ENCODE peak calls at places on chromosomes 4 and X, in four cellular contexts. One of them, this sample, is unnamed.

GRCh38 chr4:41204400-41204978 is 9.9 kb downstream of the APBB2 start:
- DNase-seq in MM.1S: no peak
- DNase-seq in RWPE1: peak; percentile 53
- DNase-seq in HS-5: peak; percentile 68
- DNase-seq in this sample: peak; percentile 71

GRCh38 chrX:104435249-104435648 is 130.8 kb upstream of the IL1RAPL2 start:
- DNase-seq in RWPE1: no peak
- DNase-seq in MM.1S: no peak
- DNase-seq in HS-5: no peak
- DNase-seq in this sample: no peak

GRCh38 chr4:52103314-52103713 is 52.2 kb downstream of the SPATA18 start:
- DNase-seq in MM.1S: no peak
- DNase-seq in RWPE1: peak; percentile 11
- DNase-seq in HS-5: no peak
- DNase-seq in this sample: peak; percentile 3

GRCh38 chrX:82589410-82589809 is 918.7 kb upstream of the POU3F4 start:
- DNase-seq in RWPE1: peak; percentile 12
- DNase-seq in MM.1S: no peak
- DNase-seq in HS-5: no peak
- DNase-seq in this sample: no peak

GRCh38 chr4:15755781-15756180 is 22.3 kb upstream of the CD38 start:
- DNase-seq in HS-5: no peak
- DNase-seq in RWPE1: no peak
- DNase-seq in MM.1S: peak; percentile 11
- DNase-seq in this sample: no peak

GRCh38 chrX:85109235-85109634 is 105.6 kb downstream of the APOOL start:
- DNase-seq in RWPE1: no peak
- DNase-seq in MM.1S: peak; percentile 47
- DNase-seq in HS-5: no peak
- DNase-seq in this sample: no peak

GRCh38 chr4:170801771-170802170 is 712.0 kb upstream of the AADAT start:
- DNase-seq in RWPE1: no peak
- DNase-seq in MM.1S: no peak
- DNase-seq in HS-5: no peak
- DNase-seq in this sample: no peak

GRCh38 chr4:128844931-128845330 is 35.4 kb downstream of the JADE1 start:
- DNase-seq in MM.1S: no peak
- DNase-seq in RWPE1: no peak
- DNase-seq in HS-5: no peak
- DNase-seq in this sample: no peak

GRCh38 chr4:138857399-138857798 is 158.2 kb upstream of the NOCT start:
- DNase-seq in RWPE1: no peak
- DNase-seq in HS-5: no peak
- DNase-seq in MM.1S: no peak
- DNase-seq in this sample: no peak

GRCh38 chrX:154374361-154375155 is at the start of gene FLNA:
- DNase-seq in RWPE1: no peak
- DNase-seq in MM.1S: peak; percentile 34
- DNase-seq in HS-5: no peak
- DNase-seq in this sample: no peak

GRCh38 chrX:1555370-1555769 is 18.4 kb upstream of the P2RY8 start:
- DNase-seq in RWPE1: no peak
- DNase-seq in HS-5: no peak
- DNase-seq in MM.1S: no peak
- DNase-seq in this sample: no peak

GRCh38 chr4:16995451-16995850 is 97.0 kb upstream of the LDB2 start:
- DNase-seq in HS-5: no peak
- DNase-seq in RWPE1: no peak
- DNase-seq in MM.1S: no peak
- DNase-seq in this sample: no peak

GRCh38 chr4:102725229-102725628 is 35.5 kb downstream of the MANBA start:
- DNase-seq in HS-5: no peak
- DNase-seq in RWPE1: no peak
- DNase-seq in MM.1S: no peak
- DNase-seq in this sample: no peak

GRCh38 chr4:125397226-125397625 is 82.5 kb downstream of the FAT4 start:
- DNase-seq in RWPE1: no peak
- DNase-seq in MM.1S: no peak
- DNase-seq in HS-5: no peak
- DNase-seq in this sample: no peak

GRCh38 chr4:100093091-100093866 is 97.0 kb downstream of the DDIT4L start:
- DNase-seq in HS-5: peak; percentile 56
- DNase-seq in RWPE1: peak; percentile 86
- DNase-seq in MM.1S: peak; percentile 95
- DNase-seq in this sample: peak; percentile 51

GRCh38 chrX:49187028-49187394 is 838 bp upstream of the PRICKLE3 start:
- DNase-seq in RWPE1: no peak
- DNase-seq in MM.1S: no peak
- DNase-seq in HS-5: no peak
- DNase-seq in this sample: no peak

GRCh38 chr4:137861682-137862081 is 329.4 kb upstream of the PCDH18 start:
- DNase-seq in HS-5: no peak
- DNase-seq in MM.1S: peak; percentile 33
- DNase-seq in RWPE1: peak; percentile 18
- DNase-seq in this sample: peak; percentile 1

GRCh38 chr4:71130827-71131603 is 137.6 kb downstream of the DCK start:
- DNase-seq in RWPE1: no peak
- DNase-seq in HS-5: peak; percentile 65
- DNase-seq in MM.1S: no peak
- DNase-seq in this sample: peak; percentile 7

GRCh38 chr4:73867783-73868182 is 1.4 kb upstream of the CXCL1 start:
- DNase-seq in MM.1S: no peak
- DNase-seq in HS-5: no peak
- DNase-seq in RWPE1: peak; percentile 42
- DNase-seq in this sample: no peak

GRCh38 chrX:129980043-129980442 is 2.4 kb upstream of the BCORL1 start:
- DNase-seq in MM.1S: no peak
- DNase-seq in HS-5: no peak
- DNase-seq in RWPE1: no peak
- DNase-seq in this sample: no peak

GRCh38 chrX:10514891-10515290 is 105.5 kb downstream of the MID1 start:
- DNase-seq in MM.1S: no peak
- DNase-seq in RWPE1: no peak
- DNase-seq in HS-5: no peak
- DNase-seq in this sample: no peak

GRCh38 chr4:6441202-6441582 is 31.2 kb downstream of the PPP2R2C start:
- DNase-seq in HS-5: no peak
- DNase-seq in MM.1S: no peak
- DNase-seq in RWPE1: no peak
- DNase-seq in this sample: no peak

GRCh38 chr4:175504316-175504715 is 307.7 kb downstream of the GPM6A start:
- DNase-seq in MM.1S: no peak
- DNase-seq in RWPE1: no peak
- DNase-seq in HS-5: no peak
- DNase-seq in this sample: no peak